ENCODE peak calls at places on chromosomes 3 and 15, in five cellular contexts. W is right lobe of liver; P is PC-3; V is stimulated activated CD4-positive, alpha-beta T cell treated with anti-CD3 and anti-CD28 coated beads, Interleukin-15, amount 100 ng/mL, for 24 hours; U is astrocyte. J is an unnamed sample.

GRCh38 chr15:66894986-66895780 is 170.2 kb upstream of the SMAD3 start:
- DNase-seq in W (peak), P (no peak), V (no peak), U (no peak), J (no peak)

GRCh38 chr3:35473956-35474355 is 165.4 kb upstream of the ARPP21 start:
- DNase-seq in W (no peak), P (no peak), V (no peak), U (no peak), J (no peak)

GRCh38 chr15:66844041-66844746 is 142.2 kb downstream of the SMAD6 start:
- DNase-seq in W (no peak), P (no peak), V (no peak), U (no peak), J (no peak)

GRCh38 chr3:178203152-178203551 is 333.1 kb upstream of the KCNMB2 start:
- DNase-seq in W (no peak), P (no peak), V (no peak), U (peak), J (no peak)

GRCh38 chr3:31288224-31288623 is 244.5 kb upstream of the STT3B start:
- DNase-seq in W (no peak), P (no peak), V (no peak), U (no peak), J (no peak)

GRCh38 chr3:112582242-112582874 is 20.5 kb downstream of the SLC35A5 start:
- DNase-seq in W (no peak), P (peak), V (peak), U (peak), J (no peak)

GRCh38 chr3:112948346-112948838 is 26.5 kb downstream of the CD200R1 start:
- DNase-seq in W (no peak), P (no peak), V (no peak), U (no peak), J (no peak)

GRCh38 chr3:8882171-8882593 is 81.1 kb downstream of the RAD18 start:
- DNase-seq in W (no peak), P (no peak), V (no peak), U (no peak), J (no peak)

GRCh38 chr3:188936597-188937107 is 235.1 kb upstream of the TPRG1 start:
- DNase-seq in W (no peak), P (no peak), V (no peak), U (no peak), J (no peak)

GRCh38 chr15:31502541-31503229 is 176.1 kb downstream of the KLF13 start:
- DNase-seq in W (peak), P (no peak), V (no peak), U (no peak), J (no peak)

GRCh38 chr3:189789432-189789831 is 158.2 kb downstream of the TP63 start:
- DNase-seq in W (no peak), P (no peak), V (no peak), U (no peak), J (no peak)

GRCh38 chr3:12756185-12756584 is 2.9 kb downstream of the TMEM40 start:
- DNase-seq in W (no peak), P (no peak), V (no peak), U (no peak), J (no peak)

GRCh38 chr3:189947068-189947467 is 173.6 kb downstream of the P3H2 start:
- DNase-seq in W (no peak), P (no peak), V (no peak), U (no peak), J (no peak)

GRCh38 chr15:57158589-57158988 is 217.7 kb upstream of the CGNL1 start:
- DNase-seq in W (no peak), P (peak), V (no peak), U (peak), J (no peak)

GRCh38 chr3:155232605-155233004 is 60.9 kb downstream of the STRIT1 start:
- DNase-seq in W (peak), P (peak), V (no peak), U (peak), J (no peak)

GRCh38 chr3:194476784-194477183 is 10.0 kb downstream of the ATP13A3 start:
- DNase-seq in W (no peak), P (no peak), V (no peak), U (no peak), J (no peak)